ENCODE peak calls at places on chromosomes 16 and 17, in four cellular contexts. B, G, J and W are unnamed samples.

GRCh38 chr16:12002447-12003006 is 26.0 kb downstream of the SNX29 start:
- DNase-seq in B (peak), G (no peak), J (no peak), W (no peak)

GRCh38 chr17:64091116-64091515 is 38.8 kb downstream of the ERN1 start:
- DNase-seq in B (no peak), G (no peak), J (peak), W (no peak)

GRCh38 chr16:89722392-89723278 is 1.3 kb downstream of the ZNF276 start:
- DNase-seq in B (peak), G (no peak), J (no peak), W (no peak)

GRCh38 chr17:43316522-43317142 is 82.2 kb upstream of the ARL4D start:
- DNase-seq in B (peak), G (no peak), J (no peak), W (peak)

GRCh38 chr16:12311887-12312286 is 335.4 kb downstream of the SNX29 start:
- DNase-seq in B (no peak), G (no peak), J (no peak), W (no peak)

GRCh38 chr16:50273888-50274770 is 7.8 kb downstream of the ADCY7 start:
- DNase-seq in B (no peak), G (no peak), J (peak), W (no peak)

GRCh38 chr16:29990883-29991570 is 4.4 kb downstream of the HIRIP3 start:
- DNase-seq in B (no peak), G (no peak), J (no peak), W (no peak)

GRCh38 chr16:75376475-75376907 is 56.8 kb downstream of the CFDP1 start:
- DNase-seq in B (no peak), G (no peak), J (no peak), W (no peak)

GRCh38 chr17:59331929-59332889 is 754 bp downstream of the YPEL2 start:
- DNase-seq in B (peak), G (no peak), J (no peak), W (peak)

GRCh38 chr16:87856796-87857228 is 12.5 kb downstream of the SLC7A5 start:
- DNase-seq in B (no peak), G (peak), J (no peak), W (no peak)

GRCh38 chr16:15919331-15919730 is 30.1 kb upstream of the ABCC1 start:
- DNase-seq in B (no peak), G (no peak), J (no peak), W (no peak)

GRCh38 chr16:83743720-83744119 is 64.1 kb upstream of the HSBP1 start:
- DNase-seq in B (no peak), G (no peak), J (no peak), W (no peak)

GRCh38 chr17:8149419-8150193 is 2.6 kb downstream of the PER1 start:
- DNase-seq in B (no peak), G (no peak), J (no peak), W (no peak)

GRCh38 chr17:56597495-56597990 is 4.0 kb downstream of the NOG start:
- DNase-seq in B (no peak), G (no peak), J (no peak), W (peak)

GRCh38 chr17:76772842-76773521 is 35.1 kb downstream of the MFSD11 start:
- DNase-seq in B (peak), G (peak), J (no peak), W (no peak)

GRCh38 chr17:73099504-73099903 is 7.0 kb upstream of the SLC39A11 start:
- DNase-seq in B (peak), G (no peak), J (no peak), W (no peak)

GRCh38 chr16:87963400-87963799 is 12.2 kb downstream of the BANP start:
- DNase-seq in B (no peak), G (no peak), J (no peak), W (no peak)

GRCh38 chr16:16113076-16113475 is 110.2 kb downstream of the ABCC6 start:
- DNase-seq in B (no peak), G (no peak), J (no peak), W (no peak)

GRCh38 chr17:28326114-28326513 is 7.1 kb downstream of the TMEM97 start:
- DNase-seq in B (no peak), G (no peak), J (no peak), W (no peak)

GRCh38 chr17:55527520-55528118 is 16.4 kb upstream of the SMIM36 start:
- DNase-seq in B (peak), G (peak), J (no peak), W (peak)

GRCh38 chr17:81400154-81400938 is 5.1 kb downstream of the BAHCC1 start:
- DNase-seq in B (peak), G (no peak), J (no peak), W (peak)

GRCh38 chr16:23518435-23518891 is 8.2 kb upstream of the GGA2 start:
- DNase-seq in B (peak), G (no peak), J (no peak), W (no peak)

GRCh38 chr17:55731586-55732250 is 9.1 kb upstream of the TMEM100 start:
- DNase-seq in B (peak), G (no peak), J (no peak), W (no peak)

GRCh38 chr17:81603846-81604610 is 32.9 kb downstream of the NPLOC4 start:
- DNase-seq in B (no peak), G (no peak), J (no peak), W (no peak)

GRCh38 chr17:79944251-79944812 is 91.3 kb downstream of the TBC1D16 start:
- DNase-seq in B (no peak), G (no peak), J (no peak), W (no peak)

GRCh38 chr17:30964878-30965277 is 6.0 kb upstream of the RNF135 start:
- DNase-seq in B (no peak), G (no peak), J (no peak), W (no peak)

GRCh38 chr17:12927541-12928425 is 90.0 kb downstream of the ELAC2 start:
- DNase-seq in B (no peak), G (no peak), J (no peak), W (no peak)

GRCh38 chr17:77965354-77965753 is 6.9 kb downstream of the TNRC6C start:
- DNase-seq in B (no peak), G (no peak), J (no peak), W (no peak)
- TF ChIP-seq ETV6 in B (no peak), G (no peak), J (no peak), W (no peak)

GRCh38 chr16:2057438-2057837 is 9.7 kb downstream of the TSC2 start:
- DNase-seq in B (no peak), G (no peak), J (no peak), W (no peak)
- TF ChIP-seq ETV6 in B (no peak), G (no peak), J (no peak), W (no peak)

GRCh38 chr16:3835089-3835602 is 45.4 kb downstream of the CREBBP start:
- DNase-seq in B (no peak), G (no peak), J (no peak), W (no peak)
- TF ChIP-seq ETV6 in B (no peak), G (no peak), J (no peak), W (no peak)

GRCh38 chr16:80480664-80481063 is 60.1 kb upstream of the DYNLRB2 start:
- DNase-seq in B (no peak), G (no peak), J (peak), W (no peak)
- TF ChIP-seq ETV6 in B (no peak), G (no peak), J (no peak), W (no peak)

GRCh38 chr16:22210285-22210684 is 4.2 kb downstream of the EEF2K start:
- DNase-seq in B (no peak), G (no peak), J (no peak), W (no peak)

GRCh38 chr16:22207715-22208360 is 1.8 kb downstream of the EEF2K start:
- DNase-seq in B (no peak), G (no peak), J (no peak), W (no peak)

GRCh38 chr16:22213801-22214200 is 7.7 kb downstream of the EEF2K start:
- DNase-seq in B (no peak), G (no peak), J (no peak), W (no peak)

GRCh38 chr16:22213236-22213635 is 7.2 kb downstream of the EEF2K start:
- DNase-seq in B (no peak), G (no peak), J (no peak), W (no peak)

DNA sequence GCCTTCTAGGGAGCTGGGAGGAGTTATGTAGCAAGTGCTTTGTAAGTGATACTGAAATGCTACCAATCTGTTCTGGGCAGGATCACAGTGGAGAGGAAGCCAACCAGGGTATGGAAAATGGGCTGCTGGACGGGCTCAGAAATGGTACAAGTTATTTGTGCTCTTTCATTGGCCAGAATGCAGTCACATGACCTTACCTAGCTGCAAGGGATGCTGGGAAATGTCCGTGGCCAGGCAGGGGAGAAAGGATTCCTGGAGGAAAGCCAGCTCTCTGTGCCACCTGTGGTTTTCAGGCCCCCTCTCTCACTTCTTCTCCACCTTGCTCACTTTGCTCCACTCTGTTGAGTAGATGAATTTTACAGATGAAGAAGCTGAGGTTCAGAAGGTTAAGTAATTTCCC is 4.8 kb downstream of the EEF2K start:
- DNase-seq in B (no peak), G (no peak), J (no peak), W (no peak)
- TF ChIP-seq ETV6 in B (no peak), G (no peak), J (no peak), W (no peak)